ENCODE peak calls at places on chromosomes 4 and X, in six cellular contexts. S, B, Q, I, W and G are unnamed samples.

GRCh38 chrX:12360991-12361598 is 222.8 kb downstream of the FRMPD4 start:
- DNase-seq in S (no peak), B (no peak), Q (peak; percentile 21), I (no peak), W (no peak), G (no peak)

GRCh38 chr4:89316931-89317366 is 9.3 kb upstream of the GPRIN3 start:
- DNase-seq in S (no peak), B (no peak), Q (peak; percentile 60), I (no peak), W (no peak), G (peak; percentile 42)

GRCh38 chr4:151992301-151992700 is 231.5 kb upstream of the GATB start:
- DNase-seq in S (no peak), B (no peak), Q (no peak), I (no peak), W (no peak), G (no peak)

GRCh38 chrX:53383376-53384087 is 38.9 kb downstream of the SMC1A start:
- DNase-seq in S (no peak), B (no peak), Q (no peak), I (no peak), W (no peak), G (no peak)

GRCh38 chr4:168743576-168743975 is 246.7 kb downstream of the PALLD start:
- DNase-seq in S (no peak), B (no peak), Q (peak; percentile 36), I (no peak), W (no peak), G (no peak)

GRCh38 chr4:25590171-25590570 is 65.5 kb upstream of the SLC34A2 start:
- DNase-seq in S (no peak), B (no peak), Q (no peak), I (no peak), W (no peak), G (no peak)

GRCh38 chr4:25002679-25003078 is 28.1 kb downstream of the LGI2 start:
- DNase-seq in S (no peak), B (no peak), Q (no peak), I (no peak), W (no peak), G (no peak)

GRCh38 chr4:27148211-27148895 is 287.7 kb downstream of the STIM2 start:
- DNase-seq in S (no peak), B (no peak), Q (no peak), I (no peak), W (no peak), G (no peak)

GRCh38 chrX:106863697-106864096 is 39.4 kb downstream of the RIPPLY1 start:
- DNase-seq in S (no peak), B (no peak), Q (no peak), I (no peak), W (no peak), G (no peak)

GRCh38 chrX:106862972-106863688 is 40.0 kb downstream of the RIPPLY1 start:
- DNase-seq in S (no peak), B (peak; percentile 18), Q (no peak), I (no peak), W (peak; percentile 33), G (peak; percentile 26)
- TF ChIP-seq CTCF in S (no peak), B (peak; percentile 42), Q (peak; percentile 21), I (no peak), W (no peak), G (peak; percentile 25)

GRCh38 chr4:173275150-173275549 is 59.0 kb downstream of the HMGB2 start:
- DNase-seq in S (no peak), B (no peak), Q (no peak), I (no peak), W (no peak), G (no peak)
- TF ChIP-seq CTCF in S (no peak), B (no peak), Q (no peak), I (no peak), W (no peak), G (no peak)

GRCh38 chrX:31127716-31128115 is 55.9 kb upstream of the FTHL17 start:
- DNase-seq in S (no peak), B (no peak), Q (no peak), I (no peak), W (no peak), G (no peak)

GRCh38 chrX:31128849-31129248 is 57.0 kb upstream of the FTHL17 start:
- DNase-seq in S (no peak), B (no peak), Q (no peak), I (no peak), W (no peak), G (no peak)

GRCh38 chrX:31130457-31131215 is 58.8 kb upstream of the FTHL17 start:
- DNase-seq in S (no peak), B (no peak), Q (peak; percentile 16), I (no peak), W (no peak), G (no peak)

GRCh38 chrX:31136144-31136572 is 64.3 kb upstream of the FTHL17 start:
- DNase-seq in S (no peak), B (no peak), Q (no peak), I (no peak), W (no peak), G (no peak)

DNA sequence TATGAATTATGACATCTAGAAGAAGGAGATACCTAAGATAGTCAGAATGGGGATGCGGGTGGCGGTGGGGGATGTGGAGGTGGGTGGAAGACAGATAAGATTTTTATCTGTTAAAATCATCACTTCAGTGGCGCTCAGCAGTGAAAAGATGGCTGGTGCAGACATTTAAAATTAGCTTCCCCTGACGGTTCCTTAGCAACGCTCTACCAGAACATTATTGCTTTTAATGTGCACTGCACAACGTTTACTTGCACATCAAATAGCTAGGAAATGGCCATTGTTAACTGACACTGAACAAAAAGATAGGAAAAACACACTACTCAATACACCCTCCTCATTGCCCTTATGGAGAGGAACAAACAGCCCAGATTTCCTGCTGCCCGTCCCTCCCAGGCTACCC is 61.0 kb upstream of the FTHL17 start:
- DNase-seq in S (no peak), B (no peak), Q (no peak), I (no peak), W (no peak), G (peak; percentile 5)
- TF ChIP-seq CTCF in S (no peak), B (no peak), Q (no peak), I (no peak), W (no peak), G (no peak)

GRCh38 chr4:118740869-118741268 is 55.7 kb downstream of the METTL14 start:
- DNase-seq in S (no peak), B (no peak), Q (peak; percentile 43), I (no peak), W (no peak), G (no peak)
- TF ChIP-seq CTCF in S (peak; percentile 52), B (peak; percentile 77), Q (peak; percentile 46), I (peak; percentile 90), W (peak; percentile 73), G (peak; percentile 51)

GRCh38 chrX:148629435-148629834 is 129.0 kb downstream of the AFF2 start:
- DNase-seq in S (no peak), B (no peak), Q (no peak), I (no peak), W (no peak), G (no peak)
- TF ChIP-seq CTCF in S (no peak), B (no peak), Q (no peak), I (no peak), W (no peak), G (no peak)